ENCODE peak calls at places on chromosome 22, in four cellular contexts. One of them, this sample, is unnamed.

GRCh38 chr22:23915230-23915754 is 21.1 kb downstream of the MIF start:
- DNase-seq in progenitor cell of endocrine pancreas: no peak
- DNase-seq in WTC11: no peak
- DNase-seq in Peyer's patch: no peak
- DNase-seq in this sample: no peak

GRCh38 chr22:24516301-24516737 is 21.2 kb downstream of the UPB1 start:
- DNase-seq in Peyer's patch: no peak
- DNase-seq in progenitor cell of endocrine pancreas: no peak
- DNase-seq in WTC11: no peak
- DNase-seq in this sample: no peak

GRCh38 chr22:50184541-50185383 is 951 bp upstream of the TRABD start:
- DNase-seq in progenitor cell of endocrine pancreas: no peak
- DNase-seq in Peyer's patch: no peak
- DNase-seq in WTC11: peak
- DNase-seq in this sample: no peak

GRCh38 chr22:26321469-26321913 is 107.6 kb upstream of the ASPHD2 start:
- DNase-seq in WTC11: no peak
- DNase-seq in Peyer's patch: no peak
- DNase-seq in progenitor cell of endocrine pancreas: no peak
- DNase-seq in this sample: no peak

GRCh38 chr22:30310881-30311771 is 15.6 kb downstream of the TBC1D10A start:
- DNase-seq in progenitor cell of endocrine pancreas: no peak
- DNase-seq in Peyer's patch: no peak
- DNase-seq in WTC11: no peak
- DNase-seq in this sample: no peak

GRCh38 chr22:39183991-39184585 is 31.6 kb upstream of the CBX7 start:
- DNase-seq in WTC11: no peak
- DNase-seq in Peyer's patch: peak
- DNase-seq in progenitor cell of endocrine pancreas: no peak
- DNase-seq in this sample: no peak

GRCh38 chr22:44683881-44684280 is 18.1 kb upstream of the PRR5 start:
- DNase-seq in Peyer's patch: no peak
- DNase-seq in progenitor cell of endocrine pancreas: no peak
- DNase-seq in WTC11: no peak
- DNase-seq in this sample: no peak

GRCh38 chr22:27391092-27391770 is 410.3 kb downstream of the MN1 start:
- DNase-seq in WTC11: no peak
- DNase-seq in progenitor cell of endocrine pancreas: no peak
- DNase-seq in Peyer's patch: no peak
- DNase-seq in this sample: peak

GRCh38 chr22:40036591-40037225 is 42.0 kb downstream of the FAM83F start:
- DNase-seq in WTC11: peak
- DNase-seq in progenitor cell of endocrine pancreas: peak
- DNase-seq in Peyer's patch: peak
- DNase-seq in this sample: peak

GRCh38 chr22:45007946-45008852 is 1.6 kb downstream of the PHF21B start:
- DNase-seq in WTC11: peak
- DNase-seq in Peyer's patch: no peak
- DNase-seq in progenitor cell of endocrine pancreas: peak
- DNase-seq in this sample: peak

GRCh38 chr22:16845465-16845864 is 20.3 kb upstream of the XKR3 start:
- DNase-seq in Peyer's patch: no peak
- DNase-seq in WTC11: no peak
- DNase-seq in progenitor cell of endocrine pancreas: no peak
- DNase-seq in this sample: no peak

GRCh38 chr22:40453676-40454075 is 83.3 kb downstream of the SGSM3 start:
- DNase-seq in progenitor cell of endocrine pancreas: no peak
- DNase-seq in WTC11: no peak
- DNase-seq in Peyer's patch: no peak
- DNase-seq in this sample: no peak

GRCh38 chr22:20825624-20826023 is 33.0 kb downstream of the PI4KA start:
- DNase-seq in WTC11: no peak
- DNase-seq in Peyer's patch: no peak
- DNase-seq in progenitor cell of endocrine pancreas: no peak
- DNase-seq in this sample: no peak

GRCh38 chr22:39135092-39135896 is 17.2 kb downstream of the CBX7 start:
- DNase-seq in WTC11: peak
- DNase-seq in Peyer's patch: no peak
- DNase-seq in progenitor cell of endocrine pancreas: peak
- DNase-seq in this sample: peak

GRCh38 chr22:38572065-38572464 is 2.1 kb upstream of the DMC1 start:
- DNase-seq in Peyer's patch: no peak
- DNase-seq in WTC11: no peak
- DNase-seq in progenitor cell of endocrine pancreas: no peak
- DNase-seq in this sample: peak

GRCh38 chr22:38273135-38273761 is 438 bp upstream of the TMEM184B start:
- DNase-seq in WTC11: no peak
- DNase-seq in Peyer's patch: no peak
- DNase-seq in progenitor cell of endocrine pancreas: no peak
- DNase-seq in this sample: no peak

GRCh38 chr22:48782817-48783511 is 1044.7 kb downstream of the BRD1 start:
- DNase-seq in progenitor cell of endocrine pancreas: no peak
- DNase-seq in Peyer's patch: peak
- DNase-seq in WTC11: peak
- DNase-seq in this sample: no peak
- TF ChIP-seq CTCF in progenitor cell of endocrine pancreas: peak
- TF ChIP-seq CTCF in Peyer's patch: no peak
- TF ChIP-seq CTCF in WTC11: peak
- TF ChIP-seq CTCF in this sample: peak

GRCh38 chr22:19473578-19473977 is 5.4 kb downstream of the UFD1 start:
- DNase-seq in progenitor cell of endocrine pancreas: no peak
- DNase-seq in Peyer's patch: no peak
- DNase-seq in WTC11: no peak
- DNase-seq in this sample: no peak
- TF ChIP-seq CTCF in progenitor cell of endocrine pancreas: no peak
- TF ChIP-seq CTCF in Peyer's patch: no peak
- TF ChIP-seq CTCF in WTC11: no peak
- TF ChIP-seq CTCF in this sample: no peak

DNA sequence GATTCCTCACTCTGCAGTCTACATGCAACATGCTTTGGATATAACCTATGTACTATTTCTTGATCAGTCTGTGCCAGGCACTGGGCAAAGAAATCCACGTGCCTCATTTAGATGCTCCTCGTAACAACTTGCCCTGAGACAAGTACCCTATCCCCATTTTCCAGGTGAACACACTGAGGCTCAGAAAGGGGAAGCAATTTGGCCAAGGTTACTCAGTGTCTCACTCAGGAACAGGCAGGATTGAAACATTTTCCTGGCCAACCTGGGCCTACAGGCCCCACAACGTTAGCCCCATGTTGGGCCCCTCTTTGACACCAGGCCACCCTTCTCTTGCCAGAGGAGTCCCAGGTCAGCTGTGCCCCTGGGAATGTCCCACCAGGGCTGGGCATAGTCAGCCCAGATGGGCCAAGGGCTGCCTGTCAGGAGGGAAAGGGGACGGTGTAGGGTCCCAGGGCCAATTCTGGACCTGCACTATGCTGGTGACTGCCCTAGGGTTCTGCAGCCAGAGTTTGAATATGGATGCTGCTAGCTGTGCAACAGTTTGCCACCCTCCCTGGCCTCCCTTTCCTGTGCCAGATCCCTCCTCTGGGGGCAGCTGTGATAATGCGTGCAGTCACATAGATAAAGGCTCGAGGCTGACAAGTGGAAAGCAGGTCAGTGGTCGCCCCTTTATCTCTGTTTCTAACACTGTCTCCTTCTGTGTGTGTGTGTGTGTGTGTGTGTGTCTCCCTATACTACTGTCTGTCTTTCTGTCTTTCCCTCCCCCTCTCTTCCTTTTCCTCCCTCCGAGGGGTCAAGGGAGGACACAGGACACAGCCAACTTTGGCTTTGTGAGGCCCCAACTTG is 10.4 kb upstream of the EMID1 start:
- DNase-seq in Peyer's patch: no peak
- DNase-seq in progenitor cell of endocrine pancreas: no peak
- DNase-seq in WTC11: no peak
- DNase-seq in this sample: no peak
- TF ChIP-seq CTCF in Peyer's patch: no peak
- TF ChIP-seq CTCF in progenitor cell of endocrine pancreas: no peak
- TF ChIP-seq CTCF in WTC11: no peak
- TF ChIP-seq CTCF in this sample: no peak

GRCh38 chr22:18032455-18033101 is 8.2 kb upstream of the MICAL3 start:
- DNase-seq in progenitor cell of endocrine pancreas: no peak
- DNase-seq in WTC11: no peak
- DNase-seq in Peyer's patch: no peak
- DNase-seq in this sample: no peak

GRCh38 chr22:18031670-18032454 is 7.5 kb upstream of the MICAL3 start:
- DNase-seq in Peyer's patch: no peak
- DNase-seq in progenitor cell of endocrine pancreas: no peak
- DNase-seq in WTC11: no peak
- DNase-seq in this sample: no peak

GRCh38 chr22:18034076-18034475 is 9.7 kb upstream of the MICAL3 start:
- DNase-seq in progenitor cell of endocrine pancreas: no peak
- DNase-seq in WTC11: no peak
- DNase-seq in Peyer's patch: no peak
- DNase-seq in this sample: no peak

GRCh38 chr22:18035740-18036139 is 11.4 kb upstream of the MICAL3 start:
- DNase-seq in WTC11: peak
- DNase-seq in progenitor cell of endocrine pancreas: no peak
- DNase-seq in Peyer's patch: no peak
- DNase-seq in this sample: no peak

DNA sequence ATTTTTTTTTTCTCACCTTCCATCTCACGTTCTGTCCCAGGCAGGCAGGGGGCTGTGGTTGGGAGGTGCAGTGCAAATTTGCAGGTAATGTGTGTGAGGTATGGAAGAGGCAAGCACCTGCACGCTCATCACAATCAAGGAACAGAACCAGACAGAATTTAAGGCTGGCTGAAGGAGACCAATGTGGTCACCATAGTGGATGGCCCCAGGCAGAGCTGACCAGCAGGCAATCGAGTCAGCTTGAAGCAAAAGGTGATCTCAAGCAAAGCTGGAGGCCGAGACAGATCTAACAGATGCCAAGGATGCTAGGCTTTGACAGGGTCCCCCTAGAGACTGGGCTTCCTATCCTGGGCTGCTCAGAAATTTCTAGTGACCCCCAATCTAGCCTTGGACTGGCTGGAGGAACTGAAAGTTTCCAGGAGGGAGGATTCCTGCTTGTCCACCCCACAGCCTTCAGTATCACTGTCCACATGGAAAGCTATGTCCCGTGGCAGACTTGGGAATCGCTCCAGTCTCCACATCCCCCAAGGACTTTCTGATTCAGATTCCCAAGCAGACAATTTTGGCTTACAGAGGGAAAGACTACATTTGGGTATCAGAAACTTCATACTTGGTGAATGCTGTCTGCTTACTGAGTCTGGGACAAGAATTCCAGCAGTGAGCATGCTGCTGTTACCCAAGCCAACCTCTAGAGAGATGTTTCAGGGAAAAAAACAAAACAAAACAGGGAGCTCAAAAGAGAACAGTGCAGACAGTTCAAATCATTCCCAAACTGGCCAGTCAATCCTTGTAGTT is 9.0 kb upstream of the MICAL3 start:
- DNase-seq in Peyer's patch: no peak
- DNase-seq in WTC11: no peak
- DNase-seq in progenitor cell of endocrine pancreas: no peak
- DNase-seq in this sample: no peak
- TF ChIP-seq CTCF in Peyer's patch: no peak
- TF ChIP-seq CTCF in WTC11: no peak
- TF ChIP-seq CTCF in progenitor cell of endocrine pancreas: no peak
- TF ChIP-seq CTCF in this sample: no peak

GRCh38 chr22:22171357-22172218 is 73.0 kb upstream of the VPREB1 start:
- DNase-seq in WTC11: peak
- DNase-seq in Peyer's patch: no peak
- DNase-seq in progenitor cell of endocrine pancreas: no peak
- DNase-seq in this sample: peak
- TF ChIP-seq CTCF in WTC11: peak
- TF ChIP-seq CTCF in Peyer's patch: peak
- TF ChIP-seq CTCF in progenitor cell of endocrine pancreas: peak
- TF ChIP-seq CTCF in this sample: peak

GRCh38 chr22:32828150-32828549 is 26.6 kb downstream of the TIMP3 start:
- DNase-seq in progenitor cell of endocrine pancreas: no peak
- DNase-seq in WTC11: no peak
- DNase-seq in Peyer's patch: no peak
- DNase-seq in this sample: no peak
- TF ChIP-seq CTCF in progenitor cell of endocrine pancreas: no peak
- TF ChIP-seq CTCF in WTC11: no peak
- TF ChIP-seq CTCF in Peyer's patch: no peak
- TF ChIP-seq CTCF in this sample: no peak

GRCh38 chr22:37141476-37141875 is 8.2 kb downstream of the IL2RB start:
- DNase-seq in WTC11: no peak
- DNase-seq in progenitor cell of endocrine pancreas: no peak
- DNase-seq in Peyer's patch: no peak
- DNase-seq in this sample: no peak

GRCh38 chr22:37138879-37139561 is 10.7 kb downstream of the IL2RB start:
- DNase-seq in WTC11: no peak
- DNase-seq in progenitor cell of endocrine pancreas: no peak
- DNase-seq in Peyer's patch: no peak
- DNase-seq in this sample: no peak

GRCh38 chr22:37137903-37138665 is 11.6 kb downstream of the IL2RB start:
- DNase-seq in Peyer's patch: no peak
- DNase-seq in progenitor cell of endocrine pancreas: no peak
- DNase-seq in WTC11: no peak
- DNase-seq in this sample: no peak

GRCh38 chr22:37140686-37141323 is 8.9 kb downstream of the IL2RB start:
- DNase-seq in Peyer's patch: no peak
- DNase-seq in progenitor cell of endocrine pancreas: no peak
- DNase-seq in WTC11: no peak
- DNase-seq in this sample: no peak

GRCh38 chr22:37139762-37140161 is 10.0 kb downstream of the IL2RB start:
- DNase-seq in progenitor cell of endocrine pancreas: no peak
- DNase-seq in WTC11: no peak
- DNase-seq in Peyer's patch: no peak
- DNase-seq in this sample: no peak
- TF ChIP-seq CTCF in progenitor cell of endocrine pancreas: no peak
- TF ChIP-seq CTCF in WTC11: no peak
- TF ChIP-seq CTCF in Peyer's patch: no peak
- TF ChIP-seq CTCF in this sample: no peak

This sample was measured in nephron progenitor cell.